ENCODE peak calls at places on chromosomes 4 and X, in ten cellular contexts. A, C, S, N, J, V, E, L, D and R are unnamed samples.

GRCh38 chr4:81963506-81964020 is 410.2 kb downstream of the HNRNPD start:
- DNase-seq in A (no peak), C (no peak), S (no peak), N (no peak), J (no peak), V (no peak), E (no peak), L (no peak), D (no peak), R (no peak)

GRCh38 chrX:83416273-83416672 is 91.8 kb upstream of the POU3F4 start:
- DNase-seq in A (no peak), C (no peak), S (peak), N (no peak), J (no peak), V (no peak), E (no peak), L (no peak), D (no peak), R (no peak)

GRCh38 chrX:39821011-39821708 is 276.6 kb downstream of the BCOR start:
- DNase-seq in A (no peak), C (no peak), S (no peak), N (peak), J (no peak), V (no peak), E (no peak), L (peak), D (no peak), R (peak)

GRCh38 chr4:144733566-144733965 is 87.6 kb downstream of the HHIP start:
- DNase-seq in A (no peak), C (no peak), S (no peak), N (no peak), J (no peak), V (no peak), E (no peak), L (no peak), D (no peak), R (no peak)

GRCh38 chr4:8202108-8202507 is 3.0 kb downstream of the SH3TC1 start:
- DNase-seq in A (no peak), C (no peak), S (no peak), N (no peak), J (no peak), V (no peak), E (no peak), L (no peak), D (no peak), R (no peak)

GRCh38 chrX:19563327-19563726 is 48.0 kb upstream of the MAP3K15 start:
- DNase-seq in A (no peak), C (no peak), S (no peak), N (peak), J (no peak), V (no peak), E (no peak), L (no peak), D (no peak), R (no peak)

GRCh38 chr4:101205878-101206277 is 141.4 kb downstream of the PPP3CA start:
- DNase-seq in A (no peak), C (no peak), S (no peak), N (peak), J (no peak), V (no peak), E (no peak), L (no peak), D (peak), R (no peak)

GRCh38 chrX:865422-865821 is 234.8 kb downstream of the SHOX start:
- DNase-seq in A (no peak), C (no peak), S (no peak), N (no peak), J (no peak), V (no peak), E (no peak), L (no peak), D (no peak), R (no peak)

GRCh38 chr4:8594097-8595038 is 1.8 kb downstream of the CPZ start:
- DNase-seq in A (no peak), C (no peak), S (peak), N (peak), J (no peak), V (peak), E (peak), L (no peak), D (peak), R (peak)

GRCh38 chrX:724256-724655 is 93.7 kb downstream of the SHOX start:
- DNase-seq in A (no peak), C (no peak), S (no peak), N (no peak), J (no peak), V (no peak), E (peak), L (no peak), D (no peak), R (no peak)

GRCh38 chrX:40299028-40299479 is 201.3 kb upstream of the BCOR start:
- DNase-seq in A (no peak), C (no peak), S (no peak), N (no peak), J (no peak), V (no peak), E (no peak), L (no peak), D (no peak), R (no peak)

GRCh38 chrX:40086569-40087335 is 11.0 kb downstream of the BCOR start:
- DNase-seq in A (no peak), C (no peak), S (no peak), N (no peak), J (no peak), V (peak), E (no peak), L (peak), D (no peak), R (peak)

GRCh38 chr4:72791054-72791453 is 222.0 kb upstream of the ADAMTS3 start:
- DNase-seq in A (no peak), C (no peak), S (no peak), N (peak), J (no peak), V (no peak), E (no peak), L (no peak), D (no peak), R (no peak)

GRCh38 chr4:185108185-185108584 is 34.9 kb upstream of the SLC25A4 start:
- DNase-seq in A (no peak), C (no peak), S (no peak), N (no peak), J (no peak), V (no peak), E (no peak), L (no peak), D (no peak), R (no peak)